ENCODE peak calls at places on chromosomes 12 and 14, in seven cellular contexts. X is central memory CD4-positive, alpha-beta T cell; J is stimulated activated naive CD8-positive, alpha-beta T cell treated with anti-CD3 and anti-CD28 coated beads, Interleukin-15, Interleukin-2, amounts not matched to agents 100 U/mL and 50 U/mL, for 24 hours; F is NCI-H2107; K is endothelial cell; N is T-cell; B is NCI-H1930. V is an unnamed sample.

GRCh38 chr12:42886160-42886559 is 296.6 kb upstream of the PRICKLE1 start:
- DNase-seq in B (no peak), K (no peak), F (no peak), X (no peak), J (no peak), N (no peak), V (no peak)

GRCh38 chr12:83656004-83656403 is 969.3 kb downstream of the TMTC2 start:
- DNase-seq in B (no peak), F (no peak), N (no peak), J (no peak), X (no peak), K (no peak), V (no peak)

GRCh38 chr12:48028541-48029400 is 24.5 kb upstream of the COL2A1 start:
- DNase-seq in J (no peak), K (no peak), X (no peak), B (no peak), F (no peak), N (no peak), V (no peak)

GRCh38 chr14:23539209-23539866 is 12.2 kb downstream of the ZFHX2 start:
- DNase-seq in N (no peak), B (peak; percentile 31), K (peak; percentile 71), X (peak; percentile 32), J (no peak), F (peak; percentile 18), V (peak; percentile 43)

GRCh38 chr12:83823386-83824045 is 1089.1 kb downstream of the SLC6A15 start:
- DNase-seq in X (no peak), F (no peak), B (no peak), J (peak; percentile 5), N (no peak), K (peak; percentile 78), V (peak; percentile 76)

GRCh38 chr14:64232095-64232830 is 61.9 kb downstream of the ESR2 start:
- DNase-seq in X (no peak), B (no peak), K (no peak), J (peak; percentile 55), F (no peak), N (no peak), V (no peak)

GRCh38 chr12:117441751-117442150 is 80.3 kb upstream of the NOS1 start:
- DNase-seq in N (no peak), K (no peak), J (no peak), B (no peak), F (no peak), X (no peak), V (no peak)

GRCh38 chr12:58368001-58368400 is 426.6 kb downstream of the ATP23 start:
- DNase-seq in N (no peak), J (no peak), B (no peak), F (no peak), K (no peak), X (no peak), V (no peak)

GRCh38 chr12:9124346-9125031 is 8.8 kb upstream of the A2M start:
- DNase-seq in F (no peak), X (no peak), N (no peak), B (no peak), J (no peak), K (no peak), V (no peak)

GRCh38 chr12:92543359-92543758 is 159.4 kb upstream of the PLEKHG7 start:
- DNase-seq in K (no peak), X (no peak), F (no peak), B (no peak), J (no peak), N (no peak), V (peak; percentile 88)

GRCh38 chr12:109861689-109862314 is 18.5 kb downstream of the GLTP start:
- DNase-seq in B (no peak), K (no peak), N (no peak), X (no peak), F (no peak), J (no peak), V (no peak)

GRCh38 chr12:97142737-97143450 is 235.8 kb downstream of the NEDD1 start:
- DNase-seq in F (no peak), N (no peak), J (no peak), X (no peak), B (no peak), K (peak; percentile 31), V (no peak)

V was measured in HT-29.